ENCODE peak calls at places on chromosomes 12 and 14, in nine cellular contexts. One of them, this sample, is unnamed.

GRCh38 chr14:76267322-76268012 is 108.5 kb upstream of the ESRRB start:
- DNase-seq in fibroblast of mammary gland: peak
- DNase-seq in body of pancreas: peak
- DNase-seq in stimulated activated CD8-positive, alpha-beta memory T cell treated with anti-CD3 and anti-CD28 coated beads, Interleukin-15, amount 100 ng/mL, for 48 hours: peak
- DNase-seq in activated T-cell treated with anti-CD3 and anti-CD28 coated beads, Interleukin-2, amount 50 U/mL, for 72 hours: peak
- DNase-seq in A549: no peak
- DNase-seq in foreskin fibroblast: peak
- DNase-seq in NCI-H1105 treated with DMSO at 0.1 percent for 48 hours: peak
- DNase-seq in activated CD4-positive, alpha-beta T cell treated with anti-CD3 and anti-CD28 coated beads, Interleukin-2, amount 50 U/mL, for 4 hours: no peak
- DNase-seq in this sample: no peak

GRCh38 chr12:113070117-113070906 is 13.8 kb downstream of the DTX1 start:
- DNase-seq in activated CD4-positive, alpha-beta T cell treated with anti-CD3 and anti-CD28 coated beads, Interleukin-2, amount 50 U/mL, for 4 hours: no peak
- DNase-seq in activated T-cell treated with anti-CD3 and anti-CD28 coated beads, Interleukin-2, amount 50 U/mL, for 72 hours: peak
- DNase-seq in stimulated activated CD8-positive, alpha-beta memory T cell treated with anti-CD3 and anti-CD28 coated beads, Interleukin-15, amount 100 ng/mL, for 48 hours: peak
- DNase-seq in fibroblast of mammary gland: no peak
- DNase-seq in NCI-H1105 treated with DMSO at 0.1 percent for 48 hours: no peak
- DNase-seq in foreskin fibroblast: no peak
- DNase-seq in body of pancreas: peak
- DNase-seq in A549: no peak
- DNase-seq in this sample: no peak

GRCh38 chr14:86799244-86799647 is 1193.7 kb downstream of the GALC start:
- DNase-seq in body of pancreas: peak
- DNase-seq in activated T-cell treated with anti-CD3 and anti-CD28 coated beads, Interleukin-2, amount 50 U/mL, for 72 hours: no peak
- DNase-seq in activated CD4-positive, alpha-beta T cell treated with anti-CD3 and anti-CD28 coated beads, Interleukin-2, amount 50 U/mL, for 4 hours: no peak
- DNase-seq in foreskin fibroblast: peak
- DNase-seq in A549: no peak
- DNase-seq in NCI-H1105 treated with DMSO at 0.1 percent for 48 hours: peak
- DNase-seq in fibroblast of mammary gland: peak
- DNase-seq in stimulated activated CD8-positive, alpha-beta memory T cell treated with anti-CD3 and anti-CD28 coated beads, Interleukin-15, amount 100 ng/mL, for 48 hours: no peak
- DNase-seq in this sample: no peak

GRCh38 chr12:5060958-5061357 is 17.3 kb downstream of the KCNA5 start:
- DNase-seq in A549: no peak
- DNase-seq in foreskin fibroblast: no peak
- DNase-seq in NCI-H1105 treated with DMSO at 0.1 percent for 48 hours: no peak
- DNase-seq in body of pancreas: peak
- DNase-seq in stimulated activated CD8-positive, alpha-beta memory T cell treated with anti-CD3 and anti-CD28 coated beads, Interleukin-15, amount 100 ng/mL, for 48 hours: no peak
- DNase-seq in activated CD4-positive, alpha-beta T cell treated with anti-CD3 and anti-CD28 coated beads, Interleukin-2, amount 50 U/mL, for 4 hours: no peak
- DNase-seq in fibroblast of mammary gland: no peak
- DNase-seq in activated T-cell treated with anti-CD3 and anti-CD28 coated beads, Interleukin-2, amount 50 U/mL, for 72 hours: no peak
- DNase-seq in this sample: no peak

GRCh38 chr12:49665384-49665783 is 41.8 kb downstream of the FMNL3 start:
- DNase-seq in fibroblast of mammary gland: no peak
- DNase-seq in foreskin fibroblast: no peak
- DNase-seq in activated CD4-positive, alpha-beta T cell treated with anti-CD3 and anti-CD28 coated beads, Interleukin-2, amount 50 U/mL, for 4 hours: no peak
- DNase-seq in activated T-cell treated with anti-CD3 and anti-CD28 coated beads, Interleukin-2, amount 50 U/mL, for 72 hours: no peak
- DNase-seq in A549: no peak
- DNase-seq in stimulated activated CD8-positive, alpha-beta memory T cell treated with anti-CD3 and anti-CD28 coated beads, Interleukin-15, amount 100 ng/mL, for 48 hours: no peak
- DNase-seq in NCI-H1105 treated with DMSO at 0.1 percent for 48 hours: no peak
- DNase-seq in body of pancreas: no peak
- DNase-seq in this sample: no peak

GRCh38 chr12:69984216-69984615 is 159.2 kb downstream of the MYRFL start:
- DNase-seq in fibroblast of mammary gland: peak
- DNase-seq in stimulated activated CD8-positive, alpha-beta memory T cell treated with anti-CD3 and anti-CD28 coated beads, Interleukin-15, amount 100 ng/mL, for 48 hours: no peak
- DNase-seq in foreskin fibroblast: peak
- DNase-seq in NCI-H1105 treated with DMSO at 0.1 percent for 48 hours: no peak
- DNase-seq in activated T-cell treated with anti-CD3 and anti-CD28 coated beads, Interleukin-2, amount 50 U/mL, for 72 hours: no peak
- DNase-seq in body of pancreas: no peak
- DNase-seq in activated CD4-positive, alpha-beta T cell treated with anti-CD3 and anti-CD28 coated beads, Interleukin-2, amount 50 U/mL, for 4 hours: no peak
- DNase-seq in A549: no peak
- DNase-seq in this sample: no peak

GRCh38 chr14:92728781-92729364 is 19.6 kb downstream of the LGMN start:
- DNase-seq in foreskin fibroblast: no peak
- DNase-seq in activated T-cell treated with anti-CD3 and anti-CD28 coated beads, Interleukin-2, amount 50 U/mL, for 72 hours: peak
- DNase-seq in A549: no peak
- DNase-seq in activated CD4-positive, alpha-beta T cell treated with anti-CD3 and anti-CD28 coated beads, Interleukin-2, amount 50 U/mL, for 4 hours: no peak
- DNase-seq in NCI-H1105 treated with DMSO at 0.1 percent for 48 hours: peak
- DNase-seq in stimulated activated CD8-positive, alpha-beta memory T cell treated with anti-CD3 and anti-CD28 coated beads, Interleukin-15, amount 100 ng/mL, for 48 hours: peak
- DNase-seq in body of pancreas: peak
- DNase-seq in fibroblast of mammary gland: peak
- DNase-seq in this sample: no peak

GRCh38 chr12:9760699-9761406 is at the start of gene CD69:
- DNase-seq in foreskin fibroblast: no peak
- DNase-seq in fibroblast of mammary gland: no peak
- DNase-seq in NCI-H1105 treated with DMSO at 0.1 percent for 48 hours: no peak
- DNase-seq in A549: no peak
- DNase-seq in activated T-cell treated with anti-CD3 and anti-CD28 coated beads, Interleukin-2, amount 50 U/mL, for 72 hours: peak
- DNase-seq in body of pancreas: peak
- DNase-seq in stimulated activated CD8-positive, alpha-beta memory T cell treated with anti-CD3 and anti-CD28 coated beads, Interleukin-15, amount 100 ng/mL, for 48 hours: peak
- DNase-seq in activated CD4-positive, alpha-beta T cell treated with anti-CD3 and anti-CD28 coated beads, Interleukin-2, amount 50 U/mL, for 4 hours: peak
- DNase-seq in this sample: peak

GRCh38 chr14:100662850-100663527 is 63.7 kb upstream of the DLK1 start:
- DNase-seq in A549: peak
- DNase-seq in body of pancreas: peak
- DNase-seq in foreskin fibroblast: no peak
- DNase-seq in activated CD4-positive, alpha-beta T cell treated with anti-CD3 and anti-CD28 coated beads, Interleukin-2, amount 50 U/mL, for 4 hours: peak
- DNase-seq in activated T-cell treated with anti-CD3 and anti-CD28 coated beads, Interleukin-2, amount 50 U/mL, for 72 hours: peak
- DNase-seq in stimulated activated CD8-positive, alpha-beta memory T cell treated with anti-CD3 and anti-CD28 coated beads, Interleukin-15, amount 100 ng/mL, for 48 hours: peak
- DNase-seq in NCI-H1105 treated with DMSO at 0.1 percent for 48 hours: peak
- DNase-seq in fibroblast of mammary gland: peak
- DNase-seq in this sample: peak

This sample was measured in activated T-helper 9 cell treated with anti-CD3 and anti-CD28 coated beads, Interleukin-2, amount 50 U/mL, for 16 hours.